ENCODE peak calls at places on chromosomes 13 and 19, in eight cellular contexts. W, Z, J, T, K, S, X and C are unnamed samples.

GRCh38 chr19:9362905-9363304 is at the start of gene ZNF177:
- DNase-seq in S (no peak), X (no peak), J (peak; percentile 53), T (no peak), K (no peak), Z (no peak), W (no peak), C (no peak)

GRCh38 chr19:7145494-7145893 is 76.0 kb downstream of the ZNF557 start:
- DNase-seq in Z (no peak), K (no peak), W (no peak), J (no peak), T (peak; percentile 41), X (no peak), S (no peak), C (no peak)

GRCh38 chr19:995051-995827 is 5.0 kb upstream of the GRIN3B start:
- DNase-seq in S (no peak), X (no peak), K (no peak), T (no peak), W (no peak), Z (no peak), J (no peak), C (no peak)

GRCh38 chr13:28478127-28478526 is 16.8 kb downstream of the FLT1 start:
- DNase-seq in X (no peak), J (no peak), W (no peak), Z (no peak), K (no peak), T (no peak), S (no peak), C (no peak)

GRCh38 chr13:90591927-90592268 is 755.6 kb upstream of the MIR17HG start:
- DNase-seq in X (no peak), T (no peak), J (peak; percentile 13), W (no peak), K (no peak), S (no peak), Z (no peak), C (no peak)

GRCh38 chr19:11924886-11925583 is at the start of gene ZNF700:
- DNase-seq in W (peak; percentile 96), X (peak; percentile 98), T (peak; percentile 97), Z (peak; percentile 85), S (peak; percentile 98), K (peak; percentile 99), J (peak; percentile 99), C (peak; percentile 97)

GRCh38 chr19:10269333-10270179 is 1.4 kb upstream of the ICAM1 start:
- DNase-seq in T (peak; percentile 90), W (peak; percentile 89), K (peak; percentile 94), X (peak; percentile 88), J (peak; percentile 89), S (no peak), Z (peak; percentile 47), C (no peak)

GRCh38 chr13:52411629-52412028 is 5.7 kb upstream of the THSD1 start:
- DNase-seq in K (no peak), W (no peak), Z (no peak), S (no peak), J (no peak), T (no peak), X (no peak), C (no peak)

GRCh38 chr19:28103916-28104315 is 1109.0 kb downstream of the UQCRFS1 start:
- DNase-seq in S (no peak), J (peak; percentile 74), T (no peak), Z (no peak), X (no peak), K (no peak), W (no peak), C (no peak)

GRCh38 chr13:45206340-45206739 is 5.5 kb upstream of the KCTD4 start:
- DNase-seq in K (no peak), S (no peak), T (no peak), X (no peak), W (no peak), Z (peak; percentile 69), J (no peak), C (no peak)

GRCh38 chr19:5148794-5149190 is 179.9 kb downstream of the KDM4B start:
- DNase-seq in W (no peak), S (no peak), T (no peak), K (no peak), Z (no peak), J (no peak), X (no peak), C (no peak)

GRCh38 chr19:44845286-44845611 is 848 bp upstream of the NECTIN2 start:
- DNase-seq in X (no peak), Z (no peak), K (no peak), T (no peak), W (no peak), S (peak; percentile 83), J (no peak), C (no peak)

GRCh38 chr13:50712882-50713281 is 130.6 kb downstream of the DLEU7 start:
- DNase-seq in J (no peak), K (no peak), T (no peak), Z (no peak), S (no peak), W (no peak), X (no peak), C (no peak)

GRCh38 chr13:28321751-28322150 is 173.2 kb downstream of the FLT1 start:
- DNase-seq in T (no peak), X (no peak), W (no peak), S (no peak), Z (no peak), J (no peak), K (no peak), C (no peak)

GRCh38 chr13:97982286-97982685 is 28.8 kb downstream of the IPO5 start:
- DNase-seq in W (no peak), X (no peak), J (no peak), S (no peak), K (no peak), Z (no peak), T (no peak), C (no peak)

GRCh38 chr19:31279436-31279765 is 69.8 kb downstream of the TSHZ3 start:
- DNase-seq in S (no peak), X (no peak), Z (no peak), W (no peak), J (no peak), T (no peak), K (no peak), C (no peak)

GRCh38 chr19:6774821-6775707 is 2.6 kb downstream of the VAV1 start:
- DNase-seq in S (no peak), W (no peak), T (no peak), X (no peak), J (no peak), K (no peak), Z (no peak), C (no peak)

GRCh38 chr13:39408512-39408911 is 194.5 kb downstream of the LHFPL6 start:
- DNase-seq in X (no peak), S (no peak), K (no peak), T (no peak), Z (no peak), W (no peak), J (no peak), C (no peak)

GRCh38 chr13:102309110-102309509 is 92.7 kb downstream of the FGF14 start:
- DNase-seq in Z (no peak), K (peak; percentile 74), S (no peak), X (no peak), T (no peak), J (no peak), W (no peak), C (no peak)

GRCh38 chr19:341386-342127 is 3.0 kb downstream of the MIER2 start:
- DNase-seq in X (no peak), T (no peak), W (no peak), K (no peak), S (no peak), Z (no peak), J (no peak), C (peak; percentile 49)

GRCh38 chr13:50080856-50081105 is 65.5 kb downstream of the KCNRG start:
- DNase-seq in Z (no peak), W (no peak), J (no peak), S (no peak), X (no peak), T (no peak), K (no peak), C (no peak)

GRCh38 chr13:68938639-68939038 is 1169.0 kb upstream of the ATXN8OS start:
- DNase-seq in S (no peak), J (no peak), W (no peak), Z (no peak), X (no peak), K (no peak), T (no peak), C (no peak)

GRCh38 chr13:99356216-99357089 is 49.3 kb upstream of the GPR183 start:
- DNase-seq in Z (no peak), W (no peak), J (no peak), S (no peak), K (peak; percentile 91), T (peak; percentile 45), X (no peak), C (no peak)

GRCh38 chr19:3536429-3537100 is 2.4 kb upstream of the TEKTIP1 start:
- DNase-seq in T (no peak), K (no peak), J (no peak), X (no peak), S (peak; percentile 89), W (no peak), Z (no peak), C (no peak)
- TF ChIP-seq POLR2AphosphoS5 in T (no peak), K (no peak), J (no peak), X (no peak), S (no peak), W (no peak), Z (no peak), C (no peak)

GRCh38 chr19:17860993-17861360 is 1.3 kb downstream of the RPL18A start:
- DNase-seq in J (no peak), S (no peak), T (no peak), Z (no peak), K (no peak), W (no peak), X (no peak), C (no peak)
- TF ChIP-seq POLR2AphosphoS5 in J (no peak), S (no peak), T (no peak), Z (no peak), K (no peak), W (no peak), X (no peak), C (no peak)

DNA sequence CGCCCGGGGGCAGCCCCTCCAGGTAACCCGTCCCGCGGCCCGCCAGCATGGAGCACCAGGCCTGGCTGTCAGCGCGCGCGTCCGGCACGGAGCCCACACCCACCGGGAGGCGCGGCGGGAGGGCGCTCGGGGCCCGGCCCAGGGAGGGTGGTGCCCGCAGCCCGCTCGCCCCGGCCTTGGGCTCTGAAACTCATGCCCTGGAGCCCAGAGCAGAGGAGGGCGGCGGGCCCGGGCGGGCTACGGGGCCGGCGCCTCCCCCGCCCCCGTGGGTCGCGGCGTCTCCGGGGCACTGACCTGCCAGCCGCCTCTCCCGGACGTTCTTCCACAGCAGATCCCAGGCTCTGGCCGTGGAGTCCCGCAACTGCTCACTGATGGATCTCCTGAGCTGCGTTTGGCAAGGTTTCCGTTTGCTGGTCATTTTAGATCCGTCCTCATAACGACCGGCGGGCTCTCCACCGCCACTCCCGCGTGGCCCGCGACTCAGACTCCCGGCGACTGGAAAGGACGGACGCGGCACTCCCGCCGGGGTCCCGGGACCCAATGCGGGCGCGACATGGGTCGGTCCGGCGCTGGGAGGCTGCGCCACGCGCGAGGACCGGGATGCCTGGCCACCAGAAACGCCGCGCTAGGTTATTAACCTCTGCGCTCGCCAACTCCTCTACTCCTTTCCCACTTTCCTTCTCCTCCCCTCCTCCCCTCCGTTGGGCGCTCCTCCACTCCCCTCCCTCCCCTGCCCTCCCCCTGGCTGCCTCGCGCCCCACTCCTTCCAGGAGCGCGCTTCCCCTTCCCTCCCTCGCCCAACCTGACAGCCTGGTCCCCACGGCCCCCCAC is 64.7 kb upstream of the STARD13 start:
- DNase-seq in K (no peak), X (peak; percentile 66), J (peak; percentile 51), Z (no peak), S (no peak), T (peak; percentile 60), W (peak; percentile 61), C (no peak)
- TF ChIP-seq POLR2AphosphoS5 in K (peak; percentile 43), X (no peak), J (no peak), Z (no peak), S (no peak), T (no peak), W (no peak), C (no peak)

GRCh38 chr19:2639999-2640398 is 62.5 kb downstream of the GNG7 start:
- DNase-seq in Z (no peak), J (no peak), W (no peak), T (no peak), S (no peak), K (no peak), X (no peak), C (no peak)
- TF ChIP-seq POLR2AphosphoS5 in Z (no peak), J (no peak), W (no peak), T (no peak), S (no peak), K (no peak), X (no peak), C (no peak)